ENCODE peak calls at places on chromosomes 2 and 18, in ten cellular contexts. R, A, H, S, N, Q, U, P, K and M are unnamed samples.

GRCh38 chr2:158232476-158232875 is 130.8 kb downstream of the UPP2 start:
- DNase-seq in R (no peak), S (no peak), H (no peak), Q (no peak), N (no peak), A (no peak), U (no peak), P (no peak), K (peak; percentile 11), M (peak; percentile 28)

GRCh38 chr18:63095768-63096167 is 223.8 kb downstream of the BCL2 start:
- DNase-seq in S (no peak), R (no peak), N (no peak), P (no peak), U (no peak), K (no peak), A (no peak), Q (no peak), H (no peak), M (no peak)

GRCh38 chr18:13457327-13457726 is 238.8 kb downstream of the LDLRAD4 start:
- DNase-seq in U (no peak), K (no peak), R (no peak), A (no peak), H (no peak), S (no peak), Q (no peak), N (no peak), P (no peak), M (no peak)

GRCh38 chr2:28716265-28716865 is 35.3 kb upstream of the PPP1CB start:
- DNase-seq in P (peak; percentile 73), K (peak; percentile 76), S (no peak), U (no peak), A (no peak), N (no peak), Q (peak; percentile 89), H (peak; percentile 83), R (no peak), M (peak; percentile 88)

GRCh38 chr2:79620679-79621078 is 107.8 kb downstream of the CTNNA2 start:
- DNase-seq in K (peak; percentile 29), S (no peak), U (no peak), N (no peak), P (no peak), H (no peak), R (no peak), Q (no peak), A (no peak), M (no peak)

GRCh38 chr18:32358075-32358474 is 112.6 kb downstream of the GAREM1 start:
- DNase-seq in N (peak; percentile 23), U (no peak), S (no peak), H (no peak), Q (no peak), P (no peak), R (no peak), K (no peak), A (no peak), M (no peak)

GRCh38 chr2:101698419-101699190 is 1.1 kb downstream of the MAP4K4 start:
- DNase-seq in Q (no peak), P (no peak), R (no peak), H (peak; percentile 9), A (peak; percentile 17), K (peak; percentile 29), U (peak; percentile 37), N (no peak), S (no peak), M (peak; percentile 30)

GRCh38 chr2:120108049-120108448 is 95.2 kb downstream of the EPB41L5 start:
- DNase-seq in K (peak; percentile 36), N (no peak), U (no peak), S (no peak), A (no peak), R (no peak), P (peak; percentile 49), H (peak; percentile 59), Q (peak; percentile 19), M (no peak)

GRCh38 chr2:112342067-112342466 is 66.7 kb downstream of the ZC3H6 start:
- DNase-seq in H (no peak), A (no peak), R (no peak), Q (no peak), S (no peak), K (no peak), U (no peak), P (no peak), N (no peak), M (no peak)

GRCh38 chr2:15983496-15983895 is 43.1 kb downstream of the MYCN start:
- DNase-seq in H (no peak), S (no peak), A (no peak), R (no peak), Q (no peak), P (no peak), N (no peak), U (no peak), K (no peak), M (no peak)

GRCh38 chr2:86331391-86331790 is 6.0 kb downstream of the REEP1 start:
- DNase-seq in S (no peak), P (no peak), Q (no peak), A (no peak), H (no peak), R (no peak), N (no peak), K (no peak), U (no peak), M (no peak)

GRCh38 chr2:66567742-66568141 is 132.8 kb downstream of the MEIS1 start:
- DNase-seq in N (no peak), Q (no peak), R (no peak), H (no peak), S (no peak), U (no peak), P (no peak), A (no peak), K (no peak), M (no peak)